ENCODE peak calls at places on chromosomes 7 and 10, in five cellular contexts. D, F, X, Q and S are unnamed samples.

GRCh38 chr10:25902002-25902401 is 32.0 kb upstream of the MYO3A start:
- DNase-seq in Q (no peak), D (no peak), X (no peak), F (no peak), S (no peak)

GRCh38 chr7:86939197-86939814 is 120.1 kb downstream of the ELAPOR2 start:
- DNase-seq in F (peak), D (peak), X (no peak), Q (no peak), S (no peak)

GRCh38 chr7:17205850-17206353 is 92.5 kb upstream of the AHR start:
- DNase-seq in D (no peak), X (no peak), F (no peak), Q (no peak), S (no peak)

GRCh38 chr10:59435707-59436106 is 73.4 kb upstream of the FAM13C start:
- DNase-seq in D (no peak), X (no peak), F (no peak), Q (no peak), S (no peak)

GRCh38 chr7:149474309-149475120 is 13.7 kb upstream of the ZNF777 start:
- DNase-seq in D (peak), X (no peak), Q (no peak), F (no peak), S (no peak)

GRCh38 chr10:120477006-120477722 is 20.1 kb downstream of the PLPP4 start:
- DNase-seq in D (no peak), Q (no peak), X (no peak), F (no peak), S (no peak)

GRCh38 chr10:129744896-129745750 is 219.0 kb downstream of the EBF3 start:
- DNase-seq in D (no peak), F (peak), X (no peak), Q (no peak), S (no peak)

GRCh38 chr7:25456467-25457171 is 228.3 kb upstream of the NPVF start:
- DNase-seq in X (no peak), D (peak), Q (peak), F (peak), S (peak)

GRCh38 chr7:115009736-115010435 is 88.0 kb downstream of the MDFIC start:
- DNase-seq in D (peak), F (peak), X (no peak), Q (peak), S (peak)

GRCh38 chr7:32658034-32658944 is 163.0 kb downstream of the AVL9 start:
- DNase-seq in X (no peak), Q (no peak), F (no peak), D (no peak), S (no peak)

GRCh38 chr10:3932597-3933380 is 147.8 kb upstream of the KLF6 start:
- DNase-seq in X (no peak), F (no peak), D (no peak), Q (no peak), S (no peak)

GRCh38 chr10:3935933-3936359 is 150.9 kb upstream of the KLF6 start:
- DNase-seq in Q (no peak), X (no peak), F (no peak), D (no peak), S (peak)

GRCh38 chr10:3935141-3935540 is 150.1 kb upstream of the KLF6 start:
- DNase-seq in Q (no peak), X (no peak), F (peak), D (peak), S (peak)

GRCh38 chr10:3933733-3934132 is 148.7 kb upstream of the KLF6 start:
- DNase-seq in F (no peak), D (no peak), X (no peak), Q (no peak), S (no peak)

DNA sequence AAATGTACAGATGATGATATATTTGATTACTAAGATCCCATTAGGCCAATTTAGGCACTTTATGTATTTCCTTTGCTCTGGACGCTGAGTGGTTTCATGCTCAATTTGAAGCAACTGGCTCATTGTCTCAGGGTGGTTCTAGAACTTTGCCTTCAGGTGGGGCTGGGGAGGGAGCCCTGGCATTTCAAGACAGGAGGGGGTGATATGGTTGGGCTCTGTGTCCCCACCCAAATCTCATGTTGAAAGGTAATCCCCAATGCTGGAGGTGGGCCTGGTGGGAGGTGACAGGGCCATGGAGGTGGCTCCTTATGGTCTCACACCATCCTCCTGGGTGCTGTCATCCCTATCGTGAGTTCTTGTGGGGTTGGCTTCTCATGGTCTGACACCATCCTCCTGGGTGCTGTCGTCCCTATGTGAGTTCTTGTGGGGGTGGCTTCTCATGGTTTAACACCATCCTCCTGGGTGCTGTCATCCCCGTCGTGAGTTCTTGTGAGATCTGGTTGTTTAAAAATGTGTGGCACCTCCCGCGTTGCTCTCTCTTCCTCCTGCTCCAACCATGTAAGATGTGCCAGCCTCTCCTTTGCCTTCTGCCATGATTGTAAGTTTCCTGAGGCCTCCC is 151.5 kb upstream of the KLF6 start:
- DNase-seq in D (no peak), X (no peak), Q (no peak), F (no peak), S (no peak)
- H3K27ac ChIP-seq in D (peak), X (no peak), Q (peak), F (no peak), S (peak)

DNA sequence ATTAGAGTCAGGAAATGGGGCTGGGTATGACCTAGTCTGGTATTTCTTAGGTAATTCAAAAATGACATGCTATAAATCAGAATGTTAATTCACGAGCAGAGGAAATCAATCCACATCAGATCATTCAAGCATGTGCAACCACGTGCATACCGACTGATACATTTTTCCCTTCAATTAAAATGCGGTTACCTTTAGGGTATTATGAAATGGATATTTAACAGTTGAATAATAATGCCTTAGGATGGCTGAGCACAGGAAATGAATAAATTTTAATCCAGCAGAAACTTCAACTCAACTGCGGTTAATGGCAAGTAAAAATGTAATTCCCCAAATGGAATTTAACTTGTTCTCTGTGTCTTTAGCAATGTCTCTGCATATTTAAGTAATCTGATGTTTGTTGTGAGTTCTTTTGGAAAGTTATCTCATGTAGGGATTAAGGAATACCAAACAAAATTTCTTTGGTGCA is 9.2 kb downstream of the CPA2 start:
- DNase-seq in X (no peak), D (no peak), Q (no peak), F (no peak), S (no peak)
- H3K27ac ChIP-seq in X (peak), D (no peak), Q (no peak), F (no peak), S (no peak)

GRCh38 chr10:123878666-123879311 is 12.8 kb downstream of the CPXM2 start:
- DNase-seq in Q (no peak), X (no peak), D (no peak), F (no peak), S (no peak)
- H3K27ac ChIP-seq in Q (no peak), X (no peak), D (no peak), F (no peak), S (no peak)

GRCh38 chr7:74525881-74526280 is 72.2 kb downstream of the GTF2IRD1 start:
- DNase-seq in F (no peak), D (no peak), X (no peak), Q (no peak), S (no peak)

GRCh38 chr7:74521855-74522254 is 68.1 kb downstream of the GTF2IRD1 start:
- DNase-seq in X (no peak), F (no peak), D (no peak), Q (no peak), S (no peak)

GRCh38 chr7:74522281-74522905 is 68.7 kb downstream of the GTF2IRD1 start:
- DNase-seq in Q (no peak), D (no peak), X (no peak), F (no peak), S (no peak)

GRCh38 chr7:74525140-74525539 is 71.4 kb downstream of the GTF2IRD1 start:
- DNase-seq in D (no peak), X (no peak), F (no peak), Q (no peak), S (no peak)

DNA sequence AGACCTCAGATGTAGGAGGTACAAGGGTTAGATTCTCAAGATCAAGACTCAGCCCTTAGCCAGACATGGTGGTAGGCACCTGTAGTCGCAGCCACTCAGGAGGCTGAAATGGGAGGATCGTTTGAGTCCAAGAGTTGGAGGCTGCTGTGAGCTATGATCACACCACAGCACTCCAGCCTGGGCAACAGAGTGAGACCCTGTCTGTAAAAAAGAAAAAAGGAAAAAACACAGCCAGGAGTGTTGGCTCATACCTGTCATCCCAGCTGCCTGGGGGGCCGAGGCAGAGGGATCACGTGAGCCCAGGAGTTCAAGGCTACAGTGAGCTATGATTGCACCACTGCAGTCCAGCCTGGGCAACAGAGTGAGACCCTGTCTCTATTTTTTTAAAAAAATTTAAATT is 69.3 kb downstream of the GTF2IRD1 start:
- DNase-seq in X (no peak), F (no peak), Q (no peak), D (no peak), S (no peak)
- H3K27ac ChIP-seq in X (no peak), F (no peak), Q (no peak), D (no peak), S (no peak)

DNA sequence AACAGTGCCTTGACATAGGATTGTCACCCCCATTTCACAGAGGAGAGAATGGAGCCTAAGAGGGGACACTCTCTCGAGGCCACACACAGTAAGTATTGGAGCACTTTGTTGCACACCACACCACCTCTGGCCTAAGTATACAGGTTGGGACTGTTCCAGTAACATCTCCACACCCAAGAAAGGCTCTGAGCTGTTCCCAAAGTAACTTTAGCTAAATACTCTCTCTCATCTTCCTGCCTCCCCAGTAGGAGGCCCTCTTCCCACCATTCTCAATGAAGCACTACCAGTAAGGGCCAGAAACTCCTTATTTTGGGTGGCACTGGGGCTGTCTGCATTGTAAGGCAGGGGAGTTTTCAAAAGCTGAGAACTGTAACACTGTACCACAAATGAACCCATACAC is 189.5 kb downstream of the ZNF438 start:
- DNase-seq in F (no peak), Q (no peak), D (no peak), X (no peak), S (no peak)
- H3K27ac ChIP-seq in F (no peak), Q (no peak), D (no peak), X (no peak), S (no peak)

DNA sequence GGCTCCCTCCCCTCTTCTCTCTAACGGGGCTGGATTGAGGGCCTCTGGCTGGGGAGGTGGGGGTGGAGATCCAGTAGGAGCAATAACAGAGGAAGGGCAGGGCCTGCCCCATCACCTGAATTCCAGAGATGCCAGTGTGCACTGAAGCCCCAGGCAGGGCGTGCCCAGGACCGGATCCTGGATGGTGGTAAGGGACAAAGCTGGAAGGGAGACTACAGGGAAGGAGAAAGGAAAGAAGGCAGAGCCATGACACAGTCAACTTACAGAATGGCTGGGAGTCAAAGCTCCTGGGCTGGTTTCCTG is 647 bp downstream of the TMEM139 start:
- DNase-seq in X (no peak), D (no peak), F (no peak), Q (no peak), S (no peak)
- H3K27ac ChIP-seq in X (peak), D (no peak), F (no peak), Q (peak), S (no peak)

GRCh38 chr10:86415583-86415982 is 49.0 kb upstream of the GRID1 start:
- DNase-seq in Q (no peak), D (no peak), F (no peak), X (no peak), S (no peak)
- H3K27ac ChIP-seq in Q (no peak), D (no peak), F (no peak), X (no peak), S (no peak)

GRCh38 chr7:730501-731439 is 3.7 kb upstream of the PRKAR1B start:
- DNase-seq in D (no peak), X (peak), Q (no peak), F (no peak), S (peak)

GRCh38 chr7:734214-734613 is 7.1 kb upstream of the PRKAR1B start:
- DNase-seq in X (no peak), Q (no peak), F (no peak), D (no peak), S (no peak)

GRCh38 chr7:731440-732085 is 4.5 kb upstream of the PRKAR1B start:
- DNase-seq in X (peak), Q (no peak), D (no peak), F (no peak), S (no peak)

GRCh38 chr7:732094-732541 is 5.0 kb upstream of the PRKAR1B start:
- DNase-seq in D (peak), X (peak), F (peak), Q (no peak), S (no peak)

DNA sequence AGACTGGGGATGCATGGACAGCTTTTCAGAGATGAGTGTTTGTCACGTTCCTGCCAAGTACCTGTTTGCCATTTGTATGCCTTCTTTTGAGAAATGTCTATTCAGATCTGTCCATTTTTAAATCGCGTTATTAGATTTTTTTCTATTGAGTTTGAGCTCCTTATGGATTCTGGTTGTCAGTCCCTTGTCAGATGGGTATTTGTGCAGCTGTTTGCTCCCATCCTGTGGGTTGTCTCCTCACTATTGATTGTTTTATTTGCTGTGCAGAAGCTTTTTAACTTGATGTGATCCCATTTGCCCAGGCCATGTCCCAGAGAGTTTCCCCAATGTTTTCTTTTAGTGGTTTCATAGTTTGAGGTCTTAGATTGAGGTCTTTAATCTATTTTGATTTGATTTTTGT is 5.5 kb upstream of the PRKAR1B start:
- DNase-seq in D (no peak), F (no peak), X (no peak), Q (no peak), S (no peak)
- H3K27ac ChIP-seq in D (no peak), F (no peak), X (no peak), Q (no peak), S (no peak)

DNA sequence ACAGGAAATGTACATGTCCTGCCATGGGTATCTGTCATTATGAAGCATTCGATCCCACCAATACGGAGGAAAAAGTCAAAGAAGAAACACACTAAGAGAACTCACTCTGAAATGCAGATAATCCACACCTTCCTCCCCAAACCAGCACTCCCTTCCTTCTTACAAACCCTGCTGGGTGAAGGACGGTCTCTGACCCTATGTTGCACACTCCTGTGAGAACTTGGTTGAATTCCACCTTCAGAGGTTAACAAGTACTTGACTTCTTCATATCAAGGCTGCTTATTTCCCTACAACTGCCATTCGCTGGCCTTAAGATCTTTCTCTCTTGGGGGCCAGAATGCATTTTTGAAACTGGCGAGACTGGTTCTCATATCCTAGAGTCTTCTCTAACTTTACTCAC is 16.6 kb downstream of the YWHAG start:
- DNase-seq in F (no peak), D (no peak), Q (no peak), X (no peak), S (no peak)
- H3K27ac ChIP-seq in F (no peak), D (no peak), Q (no peak), X (no peak), S (peak)